ENCODE peak calls at places on chromosome 15, in four cellular contexts. X is brain microvascular endothelial cell, L is psoas muscle, A is GM12865. K is an unnamed sample.

GRCh38 chr15:61784734-61785133 is 275.5 kb downstream of the VPS13C start:
- DNase-seq in A (no peak), X (no peak), L (no peak), K (no peak)

GRCh38 chr15:33057845-33058244 is 136.7 kb downstream of the FMN1 start:
- DNase-seq in X (no peak), A (no peak), L (no peak), K (no peak)

GRCh38 chr15:71313806-71314205 is 198.5 kb downstream of the THSD4 start:
- DNase-seq in A (no peak), X (no peak), L (no peak), K (no peak)

GRCh38 chr15:50162988-50163718 is 18.8 kb upstream of the SLC27A2 start:
- DNase-seq in A (peak), L (no peak), X (peak), K (no peak)

GRCh38 chr15:40449275-40449674 is 8.5 kb downstream of the BAHD1 start:
- DNase-seq in A (no peak), L (no peak), X (no peak), K (peak)

GRCh38 chr15:74418575-74419338 is 15.0 kb downstream of the SEMA7A start:
- DNase-seq in A (no peak), X (no peak), L (no peak), K (no peak)

GRCh38 chr15:42329161-42329560 is 30.1 kb upstream of the CAPN3 start:
- DNase-seq in X (no peak), A (no peak), L (no peak), K (no peak)

GRCh38 chr15:52540374-52541012 is 11.8 kb upstream of the MYO5A start:
- DNase-seq in X (no peak), A (no peak), L (no peak), K (no peak)

GRCh38 chr15:93072440-93073394 is 16.3 kb downstream of the RGMA start:
- DNase-seq in L (peak), X (peak), A (no peak), K (peak)

GRCh38 chr15:71043373-71043772 is 71.9 kb upstream of the THSD4 start:
- DNase-seq in L (no peak), X (no peak), A (no peak), K (peak)

GRCh38 chr15:53251998-53252397 is 461.9 kb upstream of the ONECUT1 start:
- DNase-seq in A (no peak), L (no peak), X (no peak), K (no peak)

GRCh38 chr15:58923696-58924300 is 9.7 kb downstream of the SLTM start:
- DNase-seq in A (no peak), L (peak), X (no peak), K (peak)

GRCh38 chr15:63349621-63350020 is 32.0 kb downstream of the CA12 start:
- DNase-seq in X (no peak), A (no peak), L (no peak), K (no peak)

GRCh38 chr15:63345391-63345752 is 36.3 kb downstream of the CA12 start:
- DNase-seq in X (no peak), A (no peak), L (no peak), K (no peak)

GRCh38 chr15:63348392-63348791 is 33.3 kb downstream of the CA12 start:
- DNase-seq in X (peak), A (no peak), L (peak), K (peak)

GRCh38 chr15:63349156-63349555 is 32.5 kb downstream of the CA12 start:
- DNase-seq in L (no peak), A (no peak), X (no peak), K (peak)

GRCh38 chr15:63347074-63347859 is 34.4 kb downstream of the CA12 start:
- DNase-seq in L (no peak), X (no peak), A (no peak), K (no peak)
- TF ChIP-seq CTCF in L (no peak), X (no peak), A (no peak), K (no peak)

GRCh38 chr15:63379492-63380150 is 2.0 kb downstream of the CA12 start:
- DNase-seq in L (no peak), A (no peak), X (no peak), K (no peak)
- H3K4me3 ChIP-seq in L (no peak), A (no peak), X (no peak), K (no peak)

GRCh38 chr15:56042031-56042430 is 48.6 kb upstream of the NEDD4 start:
- DNase-seq in A (no peak), L (no peak), X (no peak), K (no peak)

GRCh38 chr15:56042523-56042922 is 49.1 kb upstream of the NEDD4 start:
- DNase-seq in L (no peak), X (no peak), A (no peak), K (no peak)

GRCh38 chr15:56038015-56038414 is 44.6 kb upstream of the NEDD4 start:
- DNase-seq in A (no peak), X (no peak), L (no peak), K (peak)

GRCh38 chr15:56042982-56043980 is 49.9 kb upstream of the NEDD4 start:
- DNase-seq in X (no peak), L (no peak), A (peak), K (peak)

GRCh38 chr15:56040081-56041035 is 46.9 kb upstream of the NEDD4 start:
- DNase-seq in X (peak), A (no peak), L (peak), K (peak)
- TF ChIP-seq CTCF in X (no peak), A (no peak), L (no peak), K (no peak)

GRCh38 chr15:88255496-88256171 is 905 bp downstream of the NTRK3 start:
- DNase-seq in A (no peak), X (peak), L (no peak), K (peak)
- H3K4me3 ChIP-seq in A (no peak), X (no peak), L (peak), K (no peak)

GRCh38 chr15:31892513-31892912 is 137.8 kb upstream of the CHRNA7 start:
- DNase-seq in X (no peak), L (no peak), A (no peak), K (no peak)

DNA sequence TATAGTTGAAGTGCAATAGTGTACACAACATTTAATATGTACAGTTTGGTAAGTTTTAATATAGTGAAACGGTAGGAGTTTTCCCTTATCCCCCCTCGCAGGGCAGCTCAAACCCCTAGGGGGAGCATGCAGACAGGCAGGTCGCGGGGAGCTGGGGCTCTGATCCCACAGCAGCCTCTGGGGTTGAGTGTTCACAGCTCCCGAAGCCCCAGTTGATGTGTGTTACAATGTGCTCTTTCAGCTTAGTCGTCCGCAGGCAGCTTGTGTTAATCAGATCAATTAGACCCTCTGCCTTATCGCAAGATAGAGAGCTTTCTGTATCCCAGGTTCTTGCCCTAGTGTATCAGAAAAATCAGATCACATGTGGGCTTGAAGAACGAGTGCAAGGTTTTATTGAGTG is 143.1 kb upstream of the CHRNA7 start:
- DNase-seq in A (no peak), L (no peak), X (no peak), K (no peak)
- TF ChIP-seq CTCF in A (no peak), L (no peak), X (peak), K (no peak)

DNA sequence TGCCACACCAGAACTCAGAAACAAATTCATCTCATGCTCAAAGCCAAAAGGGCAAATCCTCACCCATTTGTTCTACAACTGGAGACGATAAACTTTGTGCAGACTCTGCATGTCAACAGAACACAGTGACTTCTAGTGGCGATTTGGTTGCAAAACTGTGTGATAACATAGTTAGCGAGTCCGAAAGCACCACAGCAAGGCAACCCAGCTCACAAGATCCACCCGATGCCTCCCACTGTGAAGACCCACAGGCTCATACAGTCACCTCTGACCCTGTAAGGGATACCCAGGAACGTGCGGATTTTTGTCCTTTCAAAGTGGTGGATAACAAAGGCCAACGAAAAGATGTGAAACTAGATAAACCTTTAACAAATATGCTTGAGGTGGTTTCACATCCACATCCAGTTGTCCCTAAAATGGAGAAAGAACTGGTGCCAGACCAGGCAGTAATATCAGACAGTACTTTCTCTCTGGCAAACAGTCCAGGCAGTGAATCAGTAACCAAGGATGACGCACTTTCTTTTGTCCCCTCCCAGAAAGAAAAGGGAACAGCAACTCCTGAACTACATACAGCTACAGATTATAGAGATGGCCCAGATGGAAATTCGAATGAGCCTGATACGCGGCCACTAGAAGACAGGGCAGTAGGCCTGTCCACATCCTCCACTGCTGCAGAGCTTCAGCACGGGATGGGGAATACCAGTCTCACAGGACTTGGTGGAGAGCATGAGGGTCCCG is 199.7 kb downstream of the AKAP13 start:
- DNase-seq in A (no peak), L (no peak), X (no peak), K (peak)
- H3K4me3 ChIP-seq in A (no peak), L (peak), X (no peak), K (no peak)